ENCODE peak calls at places on chromosomes 4 and X, in ten cellular contexts. V is midbrain; Q is CD4-positive, alpha-beta T cell; P is body of pancreas; X is stimulated activated CD4-positive, alpha-beta T cell treated with anti-CD3 and anti-CD28 coated beads, Interleukin-15, amount 100 ng/mL, for 24 hours; U is OCI-LY7; R is GM19239; T is heart left ventricle; L is NCI-H1436; C is uterus. B is an unnamed sample.

GRCh38 chrX:12975670-12975965 is 708 bp downstream of the TMSB4X start:
- DNase-seq in V (peak; percentile 38), Q (no peak), P (no peak), X (no peak), U (no peak), R (no peak), T (no peak), L (no peak), C (no peak), B (no peak)

GRCh38 chr4:122700178-122700725 is 32.3 kb upstream of the BBS12 start:
- DNase-seq in V (no peak), Q (no peak), P (peak; percentile 66), X (no peak), U (no peak), R (no peak), T (peak; percentile 70), L (no peak), C (peak; percentile 83), B (no peak)

GRCh38 chr4:52646096-52646495 is 13.0 kb downstream of the USP46 start:
- DNase-seq in V (no peak), Q (no peak), P (no peak), X (no peak), U (no peak), R (no peak), T (no peak), L (no peak), C (no peak), B (no peak)

GRCh38 chr4:4673070-4673469 is 131.2 kb upstream of the STX18 start:
- DNase-seq in V (no peak), Q (no peak), P (no peak), X (peak; percentile 9), U (peak; percentile 3), R (no peak), T (no peak), L (no peak), C (peak; percentile 24), B (no peak)

GRCh38 chr4:132218406-132218805 is 930.7 kb upstream of the PCDH10 start:
- DNase-seq in V (no peak), Q (no peak), P (no peak), X (no peak), U (no peak), R (no peak), T (no peak), L (no peak), C (no peak), B (no peak)

GRCh38 chr4:158826882-158827281 is 58.1 kb downstream of the FNIP2 start:
- DNase-seq in V (no peak), Q (no peak), P (peak; percentile 89), X (no peak), U (no peak), R (no peak), T (no peak), L (no peak), C (no peak), B (no peak)

GRCh38 chr4:83138979-83139378 is 24.4 kb upstream of the PLAC8 start:
- DNase-seq in V (no peak), Q (no peak), P (no peak), X (no peak), U (no peak), R (no peak), T (no peak), L (no peak), C (no peak), B (no peak)

GRCh38 chr4:2798399-2799301 is 5.8 kb downstream of the SH3BP2 start:
- DNase-seq in V (no peak), Q (peak; percentile 24), P (peak; percentile 73), X (peak; percentile 75), U (peak; percentile 47), R (no peak), T (peak; percentile 82), L (no peak), C (peak; percentile 63), B (no peak)

GRCh38 chr4:176123710-176124407 is 58.2 kb downstream of the WDR17 start:
- DNase-seq in V (peak; percentile 1), Q (no peak), P (peak; percentile 50), X (peak; percentile 5), U (peak; percentile 25), R (peak; percentile 10), T (peak; percentile 21), L (no peak), C (no peak), B (no peak)

GRCh38 chrX:1661048-1661921 is 46.4 kb downstream of the ASMT start:
- DNase-seq in V (peak; percentile 20), Q (no peak), P (peak; percentile 72), X (peak; percentile 93), U (peak; percentile 98), R (no peak), T (no peak), L (peak; percentile 68), C (peak; percentile 15), B (no peak)

GRCh38 chr4:77795339-77795738 is 23.8 kb downstream of the CNOT6L start:
- DNase-seq in V (no peak), Q (no peak), P (no peak), X (no peak), U (no peak), R (no peak), T (no peak), L (no peak), C (no peak), B (no peak)

GRCh38 chr4:174274436-174274835 is 9.0 kb downstream of the FBXO8 start:
- DNase-seq in V (no peak), Q (no peak), P (no peak), X (no peak), U (no peak), R (no peak), T (no peak), L (no peak), C (no peak), B (no peak)

GRCh38 chr4:77025643-77026321 is 50.0 kb downstream of the CCNI start:
- DNase-seq in V (no peak), Q (no peak), P (no peak), X (peak; percentile 18), U (no peak), R (no peak), T (no peak), L (no peak), C (no peak), B (no peak)